ENCODE peak calls at places on chromosomes 3 and 15, in four cellular contexts. Y is K562, V is A549, S is HepG2. G is an unnamed sample.
A peak's percentile ranks its signal among the peaks of the same experiment; 100 is the strongest.

GRCh38 chr3:3177861-3178497 is 1.5 kb downstream of the CRBN start:
- DNase-seq in S (peak; percentile 14), V (peak; percentile 17), Y (peak; percentile 46), G (no peak)

GRCh38 chr3:4814302-4814903 is 164.8 kb upstream of the BHLHE40 start:
- DNase-seq in V (no peak), Y (peak; percentile 98), S (no peak), G (no peak)

GRCh38 chr3:31743690-31744089 is 211.0 kb downstream of the STT3B start:
- DNase-seq in S (no peak), V (no peak), Y (no peak), G (no peak)

GRCh38 chr15:82829234-82829633 is 19.8 kb downstream of the WHAMM start:
- DNase-seq in V (no peak), Y (no peak), S (no peak), G (no peak)

GRCh38 chr3:133047980-133048379 is 9.8 kb downstream of the TMEM108 start:
- DNase-seq in V (no peak), S (no peak), Y (no peak), G (no peak)

GRCh38 chr3:40432793-40433192 is 24.3 kb upstream of the RPL14 start:
- DNase-seq in Y (no peak), S (no peak), V (no peak), G (no peak)

GRCh38 chr15:74123685-74124084 is 6.7 kb upstream of the ISLR2 start:
- DNase-seq in S (no peak), V (no peak), Y (no peak), G (no peak)

GRCh38 chr15:96838088-96838487 is 507.6 kb downstream of the NR2F2 start:
- DNase-seq in S (no peak), V (no peak), Y (no peak), G (no peak)

GRCh38 chr3:122508135-122508914 is 6.4 kb downstream of the KPNA1 start:
- DNase-seq in V (no peak), S (no peak), Y (no peak), G (no peak)

GRCh38 chr15:86691091-86691490 is 611.4 kb downstream of the AGBL1 start:
- DNase-seq in V (no peak), S (no peak), Y (no peak), G (no peak)

GRCh38 chr3:51389423-51390183 is 1.5 kb upstream of the RBM15B start:
- DNase-seq in S (peak; percentile 42), Y (peak; percentile 33), V (peak; percentile 64), G (no peak)

GRCh38 chr3:40187945-40188344 is 121.6 kb upstream of the EIF1B start:
- DNase-seq in S (no peak), V (no peak), Y (no peak), G (peak; percentile 48)

GRCh38 chr3:9932843-9933560 is 632 bp upstream of the CRELD1 start:
- DNase-seq in Y (peak; percentile 86), V (peak; percentile 74), S (peak; percentile 70), G (peak; percentile 40)

GRCh38 chr3:9935966-9936365 is 2.3 kb downstream of the CRELD1 start:
- DNase-seq in S (no peak), Y (no peak), V (no peak), G (no peak)

GRCh38 chr3:9933561-9934234 is at the start of gene CRELD1:
- DNase-seq in S (peak; percentile 90), Y (peak; percentile 97), V (peak; percentile 78), G (peak; percentile 81)

GRCh38 chr3:9934993-9935392 is 1.4 kb downstream of the CRELD1 start:
- DNase-seq in Y (no peak), V (no peak), S (no peak), G (no peak)

GRCh38 chr3:9934235-9934621 is 594 bp downstream of the CRELD1 start:
- DNase-seq in Y (peak; percentile 61), V (no peak), S (no peak), G (no peak)
- TF ChIP-seq POLR2AphosphoS2 in Y (no peak), V (no peak), S (no peak), G (no peak)

DNA sequence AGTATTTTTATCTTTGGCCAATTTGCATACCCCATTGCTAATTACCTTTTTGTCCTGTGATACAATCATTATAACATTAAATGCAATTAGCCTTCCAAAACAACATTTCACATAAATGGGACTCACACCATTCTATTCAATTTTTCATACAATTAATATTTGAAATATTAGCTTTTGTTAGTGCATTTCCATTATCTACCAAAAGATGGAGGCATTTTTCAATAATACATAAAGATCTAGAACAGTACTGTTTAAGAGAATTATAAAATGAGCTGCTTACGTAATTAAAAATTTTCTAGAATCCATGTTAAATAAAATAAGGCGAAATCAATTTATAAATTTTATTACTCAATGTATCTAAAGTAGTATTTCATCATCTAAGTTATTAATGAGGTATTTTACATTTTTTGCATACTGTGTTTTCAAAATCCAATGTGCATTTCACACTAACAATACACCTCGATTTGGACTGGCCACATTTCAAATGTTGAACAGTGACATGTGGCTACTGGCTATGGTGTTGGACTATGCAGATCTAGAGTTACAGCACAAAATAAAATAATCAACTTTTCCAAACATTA is 74.3 kb downstream of the TJP1 start:
- DNase-seq in V (no peak), Y (no peak), S (peak; percentile 3), G (no peak)
- TF ChIP-seq CTCF in V (peak; percentile 61), Y (peak; percentile 16), S (no peak), G (peak; percentile 18)

DNA sequence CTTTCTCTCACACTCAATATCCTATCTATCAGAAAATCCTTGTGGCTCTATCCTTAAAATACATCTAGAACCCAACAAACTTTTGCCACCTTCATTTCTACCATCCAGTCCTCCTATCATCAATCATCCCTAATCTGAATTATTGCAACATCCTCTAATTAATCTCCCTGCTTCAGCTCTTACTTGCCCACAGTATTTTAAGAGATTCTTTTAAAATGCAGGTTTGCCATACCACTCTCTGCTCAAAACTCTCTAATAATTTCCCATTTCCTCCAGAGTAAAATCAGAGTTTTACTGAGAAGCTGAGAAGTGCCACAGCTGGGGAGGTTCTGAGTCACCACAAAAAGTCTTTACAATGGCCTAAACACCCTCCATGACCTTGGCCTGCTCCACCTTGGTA is 234.3 kb upstream of the ZPLD1 start:
- DNase-seq in Y (no peak), V (no peak), S (no peak), G (no peak)
- TF ChIP-seq POLR2AphosphoS2 in Y (no peak), V (no peak), S (no peak), G (no peak)

DNA sequence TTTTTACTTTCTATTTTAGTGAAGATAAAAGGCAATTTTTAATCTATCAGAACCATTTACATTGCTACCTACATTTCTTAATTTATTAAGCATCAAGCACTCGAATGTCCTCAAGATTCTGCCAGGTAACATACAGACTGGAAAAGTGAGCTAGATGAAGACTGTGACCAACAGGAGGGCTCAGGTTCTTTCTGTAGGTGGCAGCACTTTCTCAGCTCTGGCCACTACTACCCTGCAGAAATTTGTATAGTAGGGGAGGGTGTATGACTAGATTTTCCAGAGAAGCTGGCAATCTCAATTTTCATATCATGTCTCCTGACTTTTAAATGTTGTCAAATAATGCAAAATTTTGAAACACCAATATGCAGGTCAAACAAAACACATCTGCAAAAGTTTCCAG is 165.0 kb upstream of the SUCLG2 start:
- DNase-seq in V (no peak), S (no peak), Y (no peak), G (no peak)
- TF ChIP-seq CTCF in V (peak; percentile 14), S (peak; percentile 58), Y (no peak), G (peak; percentile 30)

G was measured in GM12878.